ENCODE peak calls at places on chromosomes 5 and 9, in four cellular contexts. R, A, O and V are unnamed samples.

GRCh38 chr5:165504716-165505115 is 1999.3 kb downstream of the MAT2B start:
- DNase-seq in R (no peak), A (no peak), O (no peak), V (no peak)

GRCh38 chr5:178336889-178337785 is 104.5 kb upstream of the PHYKPL start:
- DNase-seq in R (peak), A (no peak), O (no peak), V (no peak)

GRCh38 chr5:149572576-149573231 is 8.6 kb upstream of the ARHGEF37 start:
- DNase-seq in R (no peak), A (no peak), O (no peak), V (no peak)

GRCh38 chr9:111429175-111429574 is 55.0 kb downstream of the ECPAS start:
- DNase-seq in R (no peak), A (no peak), O (no peak), V (no peak)

GRCh38 chr9:20188616-20189212 is 399.9 kb upstream of the SLC24A2 start:
- DNase-seq in R (no peak), A (no peak), O (no peak), V (no peak)

GRCh38 chr5:172717481-172718195 is 53.4 kb downstream of the DUSP1 start:
- DNase-seq in R (peak), A (no peak), O (no peak), V (no peak)

GRCh38 chr9:79489241-79490000 is 82.3 kb upstream of the TLE4 start:
- DNase-seq in R (no peak), A (no peak), O (no peak), V (no peak)

GRCh38 chr5:179549973-179550510 is 312 bp upstream of the RUFY1 start:
- DNase-seq in R (peak), A (peak), O (no peak), V (peak)

GRCh38 chr5:320524-321232 is 836 bp upstream of the AHRR start:
- DNase-seq in R (no peak), A (no peak), O (no peak), V (no peak)

GRCh38 chr5:74167206-74167929 is 473.2 kb downstream of the ENC1 start:
- DNase-seq in R (no peak), A (no peak), O (no peak), V (no peak)

GRCh38 chr5:95727764-95728191 is 3.4 kb upstream of the RHOBTB3 start:
- DNase-seq in R (no peak), A (no peak), O (no peak), V (no peak)

GRCh38 chr9:136643596-136644342 is 18.9 kb upstream of the EGFL7 start:
- DNase-seq in R (peak), A (no peak), O (no peak), V (no peak)

GRCh38 chr5:161847896-161848510 is at the start of gene GABRA1:
- DNase-seq in R (no peak), A (no peak), O (no peak), V (no peak)

GRCh38 chr9:70901741-70902140 is 219.7 kb downstream of the TRPM3 start:
- DNase-seq in R (no peak), A (no peak), O (no peak), V (no peak)

GRCh38 chr9:75372499-75373268 is 284.4 kb downstream of the OSTF1 start:
- DNase-seq in R (peak), A (no peak), O (no peak), V (no peak)

GRCh38 chr5:61319388-61320146 is 12.5 kb upstream of the ZSWIM6 start:
- DNase-seq in R (no peak), A (no peak), O (no peak), V (no peak)

GRCh38 chr5:117463836-117464235 is 889.2 kb upstream of the SEMA6A start:
- DNase-seq in R (no peak), A (no peak), O (no peak), V (no peak)

GRCh38 chr5:59543826-59544442 is 349.6 kb downstream of the PDE4D start:
- DNase-seq in R (no peak), A (no peak), O (no peak), V (no peak)

GRCh38 chr5:151596839-151597539 is 5.9 kb upstream of the FAT2 start:
- DNase-seq in R (no peak), A (no peak), O (no peak), V (no peak)

GRCh38 chr5:40681351-40682311 is 1.9 kb downstream of the PTGER4 start:
- DNase-seq in R (peak), A (no peak), O (no peak), V (no peak)

GRCh38 chr9:23686257-23686656 is 139.8 kb downstream of the ELAVL2 start:
- DNase-seq in R (no peak), A (no peak), O (no peak), V (no peak)

GRCh38 chr9:6758418-6759113 is 793 bp downstream of the KDM4C start:
- DNase-seq in R (peak), A (peak), O (peak), V (peak)

GRCh38 chr5:38556115-38556598 is 289 bp downstream of the LIFR start:
- DNase-seq in R (no peak), A (no peak), O (no peak), V (no peak)

GRCh38 chr9:79263666-79264460 is 307.9 kb upstream of the TLE4 start:
- DNase-seq in R (peak), A (no peak), O (no peak), V (no peak)

GRCh38 chr9:3775968-3776367 is 250.2 kb upstream of the RFX3 start:
- DNase-seq in R (no peak), A (no peak), O (no peak), V (no peak)

GRCh38 chr9:125343518-125344284 is 82.1 kb downstream of the GAPVD1 start:
- DNase-seq in R (no peak), A (no peak), O (no peak), V (no peak)

GRCh38 chr9:132615822-132616221 is 33.4 kb downstream of the BARHL1 start:
- DNase-seq in R (no peak), A (no peak), O (no peak), V (no peak)

GRCh38 chr9:113477058-113477457 is 13.5 kb downstream of the RGS3 start:
- DNase-seq in R (no peak), A (no peak), O (no peak), V (peak)

GRCh38 chr5:148511832-148512347 is 128.1 kb downstream of the FBXO38 start:
- DNase-seq in R (no peak), A (no peak), O (no peak), V (no peak)

GRCh38 chr5:39411051-39411450 is 13.7 kb downstream of the DAB2 start:
- DNase-seq in R (no peak), A (no peak), O (no peak), V (no peak)

GRCh38 chr5:95725071-95725820 is 5.9 kb upstream of the RHOBTB3 start:
- DNase-seq in R (no peak), A (no peak), O (no peak), V (no peak)

GRCh38 chr9:36154213-36154952 is 14.8 kb upstream of the CCIN start:
- DNase-seq in R (no peak), A (no peak), O (no peak), V (no peak)

GRCh38 chr9:126152622-126153362 is 173.8 kb upstream of the MVB12B start:
- DNase-seq in R (no peak), A (peak), O (no peak), V (no peak)

GRCh38 chr5:44885903-44886302 is 77.2 kb downstream of the MRPS30 start:
- DNase-seq in R (no peak), A (no peak), O (no peak), V (no peak)

GRCh38 chr9:114603183-114603582 is 7.9 kb upstream of the TMEM268 start:
- DNase-seq in R (no peak), A (no peak), O (no peak), V (no peak)

GRCh38 chr5:112226215-112226614 is 192.9 kb downstream of the EPB41L4A start:
- DNase-seq in R (no peak), A (no peak), O (no peak), V (no peak)

GRCh38 chr5:146089287-146089686 is 16.1 kb downstream of the PLAC8L1 start:
- DNase-seq in R (no peak), A (no peak), O (no peak), V (no peak)

GRCh38 chr5:141330299-141331080 is at the start of gene PCDHGA1:
- DNase-seq in R (no peak), A (no peak), O (no peak), V (no peak)

GRCh38 chr5:173823721-173824567 is 64.2 kb upstream of the CPEB4 start:
- DNase-seq in R (no peak), A (no peak), O (no peak), V (no peak)